ENCODE peak calls at places on chromosome 13, in six cellular contexts. One of them, this sample, is unnamed.

GRCh38 chr13:91491980-91492379 is 93.6 kb downstream of the GPC5 start:
- DNase-seq in SK-N-SH: no peak
- DNase-seq in stomach: no peak
- DNase-seq in tibial nerve: no peak
- DNase-seq in ovary: no peak
- DNase-seq in sigmoid colon: no peak
- DNase-seq in this sample: no peak

GRCh38 chr13:102251817-102252216 is 150.0 kb downstream of the FGF14 start:
- DNase-seq in ovary: no peak
- DNase-seq in tibial nerve: no peak
- DNase-seq in stomach: no peak
- DNase-seq in SK-N-SH: peak; percentile 30
- DNase-seq in sigmoid colon: no peak
- DNase-seq in this sample: no peak

GRCh38 chr13:37741536-37741935 is 128.0 kb downstream of the TRPC4 start:
- DNase-seq in stomach: no peak
- DNase-seq in SK-N-SH: no peak
- DNase-seq in ovary: no peak
- DNase-seq in tibial nerve: no peak
- DNase-seq in sigmoid colon: no peak
- DNase-seq in this sample: no peak

GRCh38 chr13:60012503-60012902 is 151.2 kb downstream of the DIAPH3 start:
- DNase-seq in SK-N-SH: no peak
- DNase-seq in tibial nerve: no peak
- DNase-seq in sigmoid colon: no peak
- DNase-seq in ovary: no peak
- DNase-seq in stomach: peak; percentile 42
- DNase-seq in this sample: no peak

GRCh38 chr13:59687028-59687427 is 476.7 kb downstream of the DIAPH3 start:
- DNase-seq in sigmoid colon: no peak
- DNase-seq in ovary: no peak
- DNase-seq in stomach: no peak
- DNase-seq in SK-N-SH: peak; percentile 26
- DNase-seq in tibial nerve: no peak
- DNase-seq in this sample: no peak

GRCh38 chr13:38980628-38981078 is 10.0 kb downstream of the STOML3 start:
- DNase-seq in stomach: no peak
- DNase-seq in sigmoid colon: no peak
- DNase-seq in ovary: no peak
- DNase-seq in tibial nerve: no peak
- DNase-seq in SK-N-SH: peak; percentile 24
- DNase-seq in this sample: no peak

GRCh38 chr13:26324294-26324693 is 70.4 kb downstream of the CDK8 start:
- DNase-seq in sigmoid colon: no peak
- DNase-seq in stomach: no peak
- DNase-seq in tibial nerve: no peak
- DNase-seq in ovary: no peak
- DNase-seq in SK-N-SH: no peak
- DNase-seq in this sample: no peak

GRCh38 chr13:24618219-24618955 is 61.8 kb upstream of the ATP12A start:
- DNase-seq in stomach: peak; percentile 37
- DNase-seq in tibial nerve: no peak
- DNase-seq in sigmoid colon: no peak
- DNase-seq in SK-N-SH: no peak
- DNase-seq in ovary: no peak
- DNase-seq in this sample: no peak

GRCh38 chr13:27959976-27960361 is 9.1 kb downstream of the CDX2 start:
- DNase-seq in ovary: no peak
- DNase-seq in tibial nerve: no peak
- DNase-seq in sigmoid colon: no peak
- DNase-seq in stomach: no peak
- DNase-seq in SK-N-SH: no peak
- DNase-seq in this sample: no peak

GRCh38 chr13:97267418-97268059 is 45.4 kb downstream of the MBNL2 start:
- DNase-seq in sigmoid colon: no peak
- DNase-seq in SK-N-SH: no peak
- DNase-seq in stomach: no peak
- DNase-seq in tibial nerve: no peak
- DNase-seq in ovary: no peak
- DNase-seq in this sample: no peak

GRCh38 chr13:47310376-47310775 is 413.5 kb upstream of the HTR2A start:
- DNase-seq in ovary: no peak
- DNase-seq in sigmoid colon: no peak
- DNase-seq in tibial nerve: no peak
- DNase-seq in stomach: no peak
- DNase-seq in SK-N-SH: no peak
- DNase-seq in this sample: no peak

GRCh38 chr13:79674765-79675515 is 194.0 kb downstream of the NDFIP2 start:
- DNase-seq in SK-N-SH: no peak
- DNase-seq in tibial nerve: no peak
- DNase-seq in ovary: no peak
- DNase-seq in sigmoid colon: no peak
- DNase-seq in stomach: no peak
- DNase-seq in this sample: no peak

GRCh38 chr13:27869436-27870090 is 50.2 kb upstream of the PDX1 start:
- DNase-seq in sigmoid colon: no peak
- DNase-seq in stomach: no peak
- DNase-seq in SK-N-SH: no peak
- DNase-seq in ovary: no peak
- DNase-seq in tibial nerve: no peak
- DNase-seq in this sample: no peak

GRCh38 chr13:32165791-32166190 is 134.2 kb downstream of the FRY start:
- DNase-seq in stomach: no peak
- DNase-seq in tibial nerve: no peak
- DNase-seq in ovary: no peak
- DNase-seq in sigmoid colon: peak; percentile 68
- DNase-seq in SK-N-SH: no peak
- DNase-seq in this sample: no peak

GRCh38 chr13:35810286-35810685 is 320.9 kb downstream of the DCLK1 start:
- DNase-seq in tibial nerve: no peak
- DNase-seq in stomach: no peak
- DNase-seq in sigmoid colon: no peak
- DNase-seq in SK-N-SH: peak; percentile 61
- DNase-seq in ovary: no peak
- DNase-seq in this sample: no peak

GRCh38 chr13:96130818-96131217 is 40.9 kb downstream of the HS6ST3 start:
- DNase-seq in sigmoid colon: no peak
- DNase-seq in SK-N-SH: no peak
- DNase-seq in ovary: no peak
- DNase-seq in tibial nerve: no peak
- DNase-seq in stomach: no peak
- DNase-seq in this sample: no peak

GRCh38 chr13:34502011-34502410 is 440.1 kb upstream of the NBEA start:
- DNase-seq in tibial nerve: no peak
- DNase-seq in SK-N-SH: no peak
- DNase-seq in sigmoid colon: no peak
- DNase-seq in stomach: no peak
- DNase-seq in ovary: no peak
- DNase-seq in this sample: no peak

GRCh38 chr13:87035538-87035937 is 635.6 kb upstream of the SLITRK5 start:
- DNase-seq in ovary: no peak
- DNase-seq in stomach: no peak
- DNase-seq in tibial nerve: no peak
- DNase-seq in SK-N-SH: no peak
- DNase-seq in sigmoid colon: no peak
- DNase-seq in this sample: no peak

GRCh38 chr13:55244991-55245644 is 1895.6 kb upstream of the PRR20A start:
- DNase-seq in ovary: no peak
- DNase-seq in stomach: no peak
- DNase-seq in tibial nerve: no peak
- DNase-seq in SK-N-SH: peak; percentile 3
- DNase-seq in sigmoid colon: no peak
- DNase-seq in this sample: no peak

GRCh38 chr13:112250788-112251445 is 125.2 kb upstream of the SPACA7 start:
- DNase-seq in sigmoid colon: no peak
- DNase-seq in stomach: no peak
- DNase-seq in SK-N-SH: no peak
- DNase-seq in ovary: no peak
- DNase-seq in tibial nerve: no peak
- DNase-seq in this sample: no peak

GRCh38 chr13:73158851-73159250 is 100.0 kb downstream of the KLF5 start:
- DNase-seq in sigmoid colon: no peak
- DNase-seq in SK-N-SH: no peak
- DNase-seq in ovary: no peak
- DNase-seq in tibial nerve: no peak
- DNase-seq in stomach: no peak
- DNase-seq in this sample: no peak

GRCh38 chr13:79736356-79736755 is 255.4 kb downstream of the NDFIP2 start:
- DNase-seq in tibial nerve: no peak
- DNase-seq in ovary: no peak
- DNase-seq in SK-N-SH: no peak
- DNase-seq in stomach: no peak
- DNase-seq in sigmoid colon: no peak
- DNase-seq in this sample: no peak

GRCh38 chr13:39575641-39576238 is 27.3 kb downstream of the LHFPL6 start:
- DNase-seq in sigmoid colon: no peak
- DNase-seq in SK-N-SH: no peak
- DNase-seq in stomach: no peak
- DNase-seq in tibial nerve: no peak
- DNase-seq in ovary: no peak
- DNase-seq in this sample: no peak

GRCh38 chr13:76168661-76169060 is 532.5 kb downstream of the LMO7 start:
- DNase-seq in stomach: no peak
- DNase-seq in ovary: no peak
- DNase-seq in sigmoid colon: no peak
- DNase-seq in tibial nerve: no peak
- DNase-seq in SK-N-SH: no peak
- DNase-seq in this sample: no peak

GRCh38 chr13:101875717-101876393 is 423.4 kb downstream of the ITGBL1 start:
- DNase-seq in ovary: no peak
- DNase-seq in tibial nerve: no peak
- DNase-seq in SK-N-SH: no peak
- DNase-seq in sigmoid colon: no peak
- DNase-seq in stomach: no peak
- DNase-seq in this sample: no peak

GRCh38 chr13:45331981-45332830 is 8.8 kb downstream of the TPT1 start:
- DNase-seq in tibial nerve: no peak
- DNase-seq in sigmoid colon: no peak
- DNase-seq in ovary: no peak
- DNase-seq in stomach: no peak
- DNase-seq in SK-N-SH: no peak
- DNase-seq in this sample: no peak
- TF ChIP-seq EP300 in tibial nerve: peak; percentile 38
- TF ChIP-seq EP300 in sigmoid colon: no peak
- TF ChIP-seq EP300 in ovary: no peak
- TF ChIP-seq EP300 in stomach: no peak
- TF ChIP-seq EP300 in SK-N-SH: peak; percentile 60
- TF ChIP-seq EP300 in this sample: no peak

DNA sequence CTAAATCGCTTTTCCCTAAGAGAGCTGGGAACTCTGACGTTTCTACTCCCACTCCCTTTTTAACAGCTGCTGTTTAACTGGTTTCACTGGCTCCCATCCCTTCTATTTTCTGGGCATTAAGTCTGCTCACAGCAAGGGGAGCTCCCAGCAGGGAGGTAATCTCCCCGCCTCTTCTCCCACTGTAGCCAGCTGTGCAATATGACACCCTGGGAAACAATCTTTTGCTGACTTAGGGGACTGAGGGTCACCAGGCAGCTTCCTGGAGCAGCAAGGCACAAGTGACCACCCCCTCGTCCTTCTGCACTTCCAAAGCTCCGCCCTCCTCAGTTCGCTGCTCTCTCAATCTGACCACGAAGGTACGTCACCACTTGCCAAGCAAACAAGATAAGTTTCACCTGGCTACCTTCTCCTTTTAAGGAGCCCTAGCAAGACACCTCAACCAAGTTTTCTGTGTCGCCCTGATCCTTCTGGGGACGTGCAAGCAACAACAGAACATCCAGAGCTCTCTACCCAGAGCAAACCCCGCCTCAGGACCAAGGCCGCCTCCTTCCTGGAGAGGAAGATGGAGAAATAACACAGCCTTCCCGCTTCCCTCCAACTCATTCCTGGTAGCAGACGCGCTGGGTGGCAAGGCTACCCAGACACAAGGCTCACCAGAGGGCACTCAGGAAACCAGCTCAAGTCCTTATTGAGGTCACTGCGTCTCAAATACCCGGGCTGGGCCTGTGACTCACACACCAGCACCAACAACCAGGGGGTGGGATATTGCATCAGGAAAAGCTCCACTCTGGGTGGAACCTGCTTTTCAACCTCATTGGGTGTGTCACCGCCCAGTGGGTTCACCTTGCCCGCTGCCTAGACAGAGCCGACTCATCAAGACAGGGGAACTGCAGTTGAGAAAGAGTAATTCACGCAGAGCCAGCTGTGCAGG is 92.4 kb downstream of the STK24 start:
- DNase-seq in ovary: peak; percentile 58
- DNase-seq in SK-N-SH: no peak
- DNase-seq in tibial nerve: no peak
- DNase-seq in stomach: peak; percentile 85
- DNase-seq in sigmoid colon: peak; percentile 91
- DNase-seq in this sample: peak; percentile 94
- H3K4me3 ChIP-seq in ovary: no peak overlapping the region
- H3K4me3 ChIP-seq in SK-N-SH: no peak overlapping the region
- H3K4me3 ChIP-seq in tibial nerve: no peak overlapping the region
- H3K4me3 ChIP-seq in stomach: peak overlapping the region; percentile 20
- H3K4me3 ChIP-seq in sigmoid colon: no peak overlapping the region
- H3K4me3 ChIP-seq in this sample: peak overlapping the region; percentile 2

DNA sequence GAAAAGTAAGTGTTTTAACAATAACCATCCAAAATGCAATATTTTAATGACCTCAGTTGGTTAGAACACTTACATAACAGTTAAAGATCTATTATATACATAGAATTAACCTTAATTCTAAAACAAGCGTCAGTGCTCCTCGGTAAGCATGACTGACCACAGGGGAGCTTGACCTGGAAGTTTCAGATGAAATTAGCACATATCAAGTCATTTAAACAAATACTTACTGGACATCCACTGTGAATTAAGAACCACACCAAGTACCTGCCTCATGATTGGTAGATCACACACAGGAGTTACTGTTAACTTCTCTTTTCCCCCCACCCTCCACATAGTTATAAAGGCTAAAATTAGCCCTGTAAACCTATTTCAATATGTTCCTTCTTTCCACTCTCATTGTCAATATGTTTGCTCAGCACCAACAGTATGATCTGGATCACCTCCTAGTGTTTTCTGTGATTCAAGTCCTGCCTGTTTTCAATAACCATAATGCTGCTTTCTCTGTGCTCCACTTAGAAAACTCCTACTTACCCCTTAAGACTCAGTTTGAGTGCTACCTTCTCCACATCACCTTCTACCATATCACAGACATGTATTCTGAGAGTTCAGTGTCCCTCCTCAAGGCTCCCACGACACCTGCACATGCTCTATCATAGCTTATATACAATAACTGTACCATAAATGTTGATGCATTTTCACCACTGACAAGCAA is 209.0 kb downstream of the VWA8 start:
- DNase-seq in tibial nerve: no peak
- DNase-seq in sigmoid colon: no peak
- DNase-seq in stomach: no peak
- DNase-seq in SK-N-SH: no peak
- DNase-seq in ovary: no peak
- DNase-seq in this sample: no peak
- TF ChIP-seq EP300 in tibial nerve: no peak
- TF ChIP-seq EP300 in sigmoid colon: no peak
- TF ChIP-seq EP300 in stomach: no peak
- TF ChIP-seq EP300 in SK-N-SH: no peak
- TF ChIP-seq EP300 in ovary: no peak
- TF ChIP-seq EP300 in this sample: no peak

GRCh38 chr13:30731658-30732390 is 3.5 kb upstream of the ALOX5AP start:
- DNase-seq in sigmoid colon: no peak
- DNase-seq in SK-N-SH: no peak
- DNase-seq in ovary: peak; percentile 56
- DNase-seq in tibial nerve: no peak
- DNase-seq in stomach: no peak
- DNase-seq in this sample: no peak
- H3K4me3 ChIP-seq in sigmoid colon: no peak overlapping the region
- H3K4me3 ChIP-seq in SK-N-SH: no peak overlapping the region
- H3K4me3 ChIP-seq in ovary: no peak overlapping the region
- H3K4me3 ChIP-seq in tibial nerve: no peak overlapping the region
- H3K4me3 ChIP-seq in stomach: peak overlapping the region; percentile 30
- H3K4me3 ChIP-seq in this sample: no peak overlapping the region

GRCh38 chr13:63044617-63045016 is 1629.0 kb upstream of the PCDH20 start:
- DNase-seq in ovary: no peak
- DNase-seq in stomach: no peak
- DNase-seq in SK-N-SH: no peak
- DNase-seq in tibial nerve: no peak
- DNase-seq in sigmoid colon: no peak
- DNase-seq in this sample: no peak
- TF ChIP-seq EP300 in ovary: no peak
- TF ChIP-seq EP300 in stomach: no peak
- TF ChIP-seq EP300 in SK-N-SH: no peak
- TF ChIP-seq EP300 in tibial nerve: no peak
- TF ChIP-seq EP300 in sigmoid colon: no peak
- TF ChIP-seq EP300 in this sample: no peak

This sample was measured in suprapubic skin.